ENCODE peak calls at places on chromosome X, in seven cellular contexts. N is HCT116, C is NT2/D1, D is K562, X is HepG2, F is GM12878, Y is H1. R is an unnamed sample.

GRCh38 chrX:115696039-115696438 is 135.1 kb downstream of the PLS3 start:
- DNase-seq in N (no peak), C (no peak), D (no peak), X (no peak), F (no peak), Y (no peak), R (no peak)

GRCh38 chrX:28625223-28625622 is 38.0 kb downstream of the IL1RAPL1 start:
- DNase-seq in N (no peak), C (peak; percentile 68), D (no peak), X (no peak), F (no peak), Y (peak; percentile 42), R (no peak)

GRCh38 chrX:151424505-151424904 is 27.5 kb downstream of the VMA21 start:
- DNase-seq in N (no peak), C (no peak), D (no peak), X (no peak), F (no peak), Y (no peak), R (no peak)

GRCh38 chrX:3037218-3037617 is 4.1 kb upstream of the ARSF start:
- DNase-seq in N (no peak), C (no peak), D (no peak), X (no peak), F (no peak), Y (no peak), R (no peak)

GRCh38 chrX:56798866-56799864 is 70.1 kb downstream of the NBDY start:
- DNase-seq in N (no peak), C (no peak), D (no peak), X (peak; percentile 10), F (no peak), Y (peak; percentile 28), R (peak; percentile 48)

GRCh38 chrX:46865281-46865680 is 28.4 kb downstream of the RP2 start:
- DNase-seq in N (no peak), C (no peak), D (no peak), X (peak; percentile 0), F (no peak), Y (no peak), R (no peak)

GRCh38 chrX:1903380-1903935 is 288.6 kb downstream of the ASMT start:
- DNase-seq in N (peak; percentile 63), C (no peak), D (no peak), X (peak; percentile 70), F (no peak), Y (no peak), R (no peak)

GRCh38 chrX:118523920-118524319 is 28.3 kb downstream of the DOCK11 start:
- DNase-seq in N (no peak), C (no peak), D (no peak), X (no peak), F (no peak), Y (no peak), R (no peak)

GRCh38 chrX:113947548-113947947 is 636.3 kb upstream of the HTR2C start:
- DNase-seq in N (peak; percentile 12), C (no peak), D (peak; percentile 11), X (peak; percentile 1), F (no peak), Y (no peak), R (no peak)

GRCh38 chrX:25012433-25012735 is 3.4 kb downstream of the ARX start:
- DNase-seq in N (no peak), C (no peak), D (no peak), X (no peak), F (no peak), Y (no peak), R (peak; percentile 42)

GRCh38 chrX:11665144-11666040 is at the start of gene ARHGAP6:
- DNase-seq in N (no peak), C (peak; percentile 43), D (no peak), X (no peak), F (no peak), Y (peak; percentile 55), R (peak; percentile 41)

GRCh38 chrX:41250867-41251266 is 83.1 kb upstream of the DDX3X start:
- DNase-seq in N (no peak), C (no peak), D (no peak), X (no peak), F (no peak), Y (no peak), R (no peak)

GRCh38 chrX:30570505-30570904 is 7.1 kb downstream of the TASL start:
- DNase-seq in N (peak; percentile 2), C (no peak), D (peak; percentile 18), X (peak; percentile 2), F (no peak), Y (no peak), R (peak; percentile 15)

GRCh38 chrX:103464774-103465117 is 54.5 kb downstream of the RAB40A start:
- DNase-seq in N (peak; percentile 21), C (peak; percentile 67), D (peak; percentile 44), X (peak; percentile 44), F (peak; percentile 43), Y (peak; percentile 85), R (peak; percentile 38)

GRCh38 chrX:110684653-110685052 is 111.0 kb downstream of the CHRDL1 start:
- DNase-seq in N (no peak), C (no peak), D (no peak), X (no peak), F (no peak), Y (no peak), R (no peak)

GRCh38 chrX:39470588-39471155 is 627.1 kb downstream of the BCOR start:
- DNase-seq in N (no peak), C (no peak), D (no peak), X (no peak), F (no peak), Y (no peak), R (no peak)

GRCh38 chrX:44012484-44013096 is 39.4 kb upstream of the NDP start:
- DNase-seq in N (peak; percentile 68), C (no peak), D (no peak), X (no peak), F (no peak), Y (no peak), R (no peak)

GRCh38 chrX:107153005-107153404 is 34.4 kb upstream of the RBM41 start:
- DNase-seq in N (no peak), C (no peak), D (no peak), X (no peak), F (no peak), Y (no peak), R (no peak)

GRCh38 chrX:150848914-150849365 is 49.5 kb downstream of the CD99L2 start:
- DNase-seq in N (no peak), C (no peak), D (no peak), X (peak; percentile 54), F (no peak), Y (no peak), R (no peak)

GRCh38 chrX:21412029-21412428 is 37.8 kb downstream of the CNKSR2 start:
- DNase-seq in N (no peak), C (no peak), D (no peak), X (no peak), F (no peak), Y (no peak), R (no peak)

GRCh38 chrX:150258463-150259430 is 104.4 kb upstream of the MAMLD1 start:
- DNase-seq in N (no peak), C (no peak), D (no peak), X (no peak), F (no peak), Y (no peak), R (no peak)

GRCh38 chrX:129749069-129749468 is 10.3 kb downstream of the XPNPEP2 start:
- DNase-seq in N (no peak), C (no peak), D (no peak), X (no peak), F (no peak), Y (no peak), R (no peak)

GRCh38 chrX:129750971-129751370 is 12.2 kb downstream of the XPNPEP2 start:
- DNase-seq in N (no peak), C (no peak), D (no peak), X (no peak), F (no peak), Y (no peak), R (no peak)

GRCh38 chrX:129759576-129760061 is 20.1 kb upstream of the SASH3 start:
- DNase-seq in N (no peak), C (no peak), D (no peak), X (no peak), F (no peak), Y (no peak), R (no peak)

GRCh38 chrX:129755779-129756650 is 17.2 kb downstream of the XPNPEP2 start:
- DNase-seq in N (no peak), C (no peak), D (peak; percentile 24), X (no peak), F (no peak), Y (no peak), R (no peak)

DNA sequence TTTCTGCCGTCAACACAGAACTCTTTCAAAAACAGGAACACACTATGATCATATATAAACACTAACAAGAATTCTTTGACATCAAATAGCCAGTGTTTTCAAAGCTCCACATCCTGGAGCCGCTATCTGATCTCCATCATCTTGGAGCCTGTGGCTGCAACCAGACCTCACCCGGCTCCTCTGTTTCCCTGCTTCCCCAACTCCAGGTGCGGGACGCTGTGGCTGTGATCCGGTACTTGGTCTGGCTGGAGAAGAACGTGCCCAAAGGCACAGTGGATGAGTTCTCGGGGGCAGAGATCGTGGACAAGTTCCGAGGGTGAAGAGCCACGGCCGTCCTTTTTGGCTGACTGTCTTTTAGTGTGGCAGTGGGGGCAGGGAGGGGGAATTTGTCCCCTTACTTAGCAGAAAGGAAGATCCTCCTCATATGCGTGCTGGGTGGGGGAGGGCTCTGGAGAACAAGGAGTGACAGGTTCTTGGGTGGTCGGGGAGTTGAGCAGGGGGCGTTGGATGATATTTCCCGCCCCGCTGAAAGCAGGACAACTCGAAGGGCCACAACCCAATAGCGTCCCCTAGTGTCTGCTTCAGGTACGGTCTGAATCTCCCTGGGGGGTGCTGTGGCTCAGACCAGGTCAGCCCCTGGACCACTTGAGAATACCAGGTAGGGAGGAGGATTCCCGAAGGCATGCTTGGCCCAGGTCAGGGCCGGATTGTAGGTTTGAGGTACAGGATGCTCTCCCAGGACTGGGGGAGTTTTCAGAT is 15.7 kb downstream of the XPNPEP2 start:
- DNase-seq in N (no peak), C (no peak), D (peak; percentile 60), X (no peak), F (no peak), Y (peak; percentile 81), R (no peak)
- H3K4me1 ChIP-seq in N (peaks cover 5% of the 10 kb centered on the region), C (no peaks in the 10 kb centered on the region), D (peaks cover 6% of the 10 kb centered on the region), X (no peaks in the 10 kb centered on the region), F (peaks cover 20% of the 10 kb centered on the region), Y (no peaks in the 10 kb centered on the region), R (peaks cover 5% of the 10 kb centered on the region)

GRCh38 chrX:129037389-129037788 is 485.9 kb downstream of the SMARCA1 start:
- DNase-seq in N (no peak), C (no peak), D (no peak), X (no peak), F (no peak), Y (no peak), R (no peak)
- TF ChIP-seq YY1 in N (no peak), C (no peak), D (no peak), X (no peak), F (no peak), Y (no peak), R (no peak)

GRCh38 chrX:17375631-17376380 is 806 bp downstream of the NHS start:
- DNase-seq in N (no peak), C (no peak), D (no peak), X (no peak), F (no peak), Y (peak; percentile 53), R (peak; percentile 64)
- H3K9ac ChIP-seq in N (peak overlapping the region; percentile 64), C (peak overlapping the region; percentile 91), D (no peak overlapping the region), X (no peak overlapping the region), F (no peak overlapping the region), Y (no peak overlapping the region), R (peak overlapping the region; percentile 58)

DNA sequence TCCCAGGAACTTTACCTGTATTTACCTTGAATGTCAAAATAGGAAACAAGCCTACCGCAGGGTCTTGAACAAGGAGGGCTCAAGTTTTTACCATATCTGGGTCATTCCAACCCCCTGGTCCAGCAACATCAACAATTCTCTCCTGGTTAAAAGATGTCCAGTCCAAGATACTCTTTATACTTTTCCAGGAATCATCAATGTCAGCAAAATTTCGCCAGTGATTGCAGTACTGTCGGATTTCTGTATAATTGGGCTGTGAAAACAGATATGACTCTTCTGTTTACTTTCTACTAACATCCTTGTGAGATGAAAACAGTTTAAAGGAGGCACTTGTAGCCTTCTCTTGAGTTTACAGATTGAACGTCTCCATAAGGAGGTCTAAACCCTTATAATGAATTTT is 7.9 kb downstream of the RPL36A start:
- DNase-seq in N (no peak), C (no peak), D (no peak), X (no peak), F (no peak), Y (no peak), R (no peak)
- H3K4me1 ChIP-seq in N (no peaks in the 10 kb centered on the region), C (no peaks in the 10 kb centered on the region), D (peaks cover under 1% of the 10 kb centered on the region), X (peaks cover 3% of the 10 kb centered on the region), F (no peaks in the 10 kb centered on the region), Y (no peaks in the 10 kb centered on the region), R (no peaks in the 10 kb centered on the region)

R was measured in SK-N-SH.